ENCODE peak calls at places on chromosomes 13 and 19, in nine cellular contexts. N is foreskin keratinocyte; S is T47D; L is activated CD4-positive, CD25-positive, alpha-beta regulatory T cell treated with anti-CD3 and anti-CD28 coated beads, Interleukin-2, amount 50 U/mL, for 16 hours; T is BJ; X is Right ventricle myocardium inferior; G is T1000; M is A172; W is fibroblast of the conjunctiva. U is an unnamed sample.

GRCh38 chr13:108190897-108191296 is 24.4 kb downstream of the LIG4 start:
- DNase-seq in N (no peak), S (no peak), L (no peak), T (no peak), X (no peak), G (no peak), M (no peak), W (no peak), U (no peak)

GRCh38 chr13:113497217-113497616 is 6.7 kb upstream of the DCUN1D2 start:
- DNase-seq in N (no peak), S (no peak), L (no peak), T (no peak), X (no peak), G (no peak), M (no peak), W (no peak), U (no peak)

GRCh38 chr13:89066868-89067466 is 1395.8 kb downstream of the SLITRK5 start:
- DNase-seq in N (peak; percentile 53), S (peak; percentile 9), L (no peak), T (no peak), X (no peak), G (no peak), M (peak; percentile 56), W (peak; percentile 10), U (peak; percentile 63)

GRCh38 chr19:5691930-5692784 is 2.1 kb downstream of the RPL36 start:
- DNase-seq in N (no peak), S (no peak), L (no peak), T (no peak), X (no peak), G (no peak), M (no peak), W (no peak), U (no peak)

GRCh38 chr19:6007866-6008265 is 29.9 kb upstream of the RANBP3 start:
- DNase-seq in N (no peak), S (no peak), L (no peak), T (no peak), X (no peak), G (no peak), M (no peak), W (no peak), U (no peak)

GRCh38 chr19:13885826-13886365 is 9.0 kb downstream of the NANOS3 start:
- DNase-seq in N (no peak), S (no peak), L (no peak), T (no peak), X (no peak), G (no peak), M (no peak), W (no peak), U (no peak)

GRCh38 chr13:44573790-44574465 is 2.2 kb downstream of the TSC22D1 start:
- DNase-seq in N (peak; percentile 39), S (no peak), L (no peak), T (no peak), X (no peak), G (no peak), M (peak; percentile 19), W (peak; percentile 52), U (no peak)

GRCh38 chr13:50485979-50486935 is 357.2 kb downstream of the DLEU7 start:
- DNase-seq in N (no peak), S (no peak), L (no peak), T (no peak), X (no peak), G (no peak), M (no peak), W (peak; percentile 46), U (no peak)

U was measured in SK-N-MC.